ENCODE peak calls at places on chromosomes 4 and X, in ten cellular contexts. C is ecto neural progenitor cell; T is activated T-helper 1 cell treated with anti-CD3 and anti-CD28 coated beads, Interleukin-12 subunit alpha, Interleukin-12 subunit beta, Interleukin-2, Interleukin-4 antibody, amounts not matched to agents 30 ng/mL and 10 ng/mL and 1 ng/mL, durations not matched to agents 14 hours and 24 hours and 36 hours; E is LHCN-M2; N is osteocyte; P is naive thymus-derived CD8-positive, alpha-beta T cell; B is endothelial cell; J is NCI-H2171 treated with DMSO at 0.1 percent for 48 hours; D is GM20000; R is GM04504. K is an unnamed sample.

GRCh38 chr4:188023682-188024081 is 28.1 kb downstream of the ZFP42 start:
- DNase-seq in B (no peak), R (no peak), J (no peak), E (no peak), D (no peak), T (no peak), C (no peak), N (no peak), P (no peak), K (no peak)

GRCh38 chr4:112083587-112084347 is 61.5 kb upstream of the FAM241A start:
- DNase-seq in N (no peak), E (peak; percentile 62), B (no peak), P (no peak), D (no peak), T (no peak), R (no peak), J (no peak), C (no peak), K (no peak)

GRCh38 chrX:69501433-69501832 is 2.7 kb upstream of the NALF2 start:
- DNase-seq in N (no peak), D (no peak), B (peak; percentile 8), T (no peak), C (peak; percentile 68), P (no peak), J (no peak), R (no peak), E (no peak), K (no peak)

GRCh38 chrX:96619588-96619987 is 65.1 kb upstream of the DIAPH2 start:
- DNase-seq in E (peak; percentile 45), N (no peak), C (no peak), D (no peak), J (no peak), T (no peak), R (no peak), B (no peak), P (no peak), K (no peak)

GRCh38 chrX:41121766-41122165 is 36.5 kb downstream of the USP9X start:
- DNase-seq in E (no peak), R (no peak), B (no peak), T (no peak), P (no peak), N (no peak), C (no peak), D (no peak), J (no peak), K (no peak)

GRCh38 chr4:63620271-63620670 is 789.0 kb downstream of the TECRL start:
- DNase-seq in N (no peak), B (no peak), E (no peak), P (no peak), C (no peak), T (no peak), R (no peak), J (peak; percentile 92), D (no peak), K (no peak)

GRCh38 chr4:185730849-185731608 is 81.0 kb downstream of the SORBS2 start:
- DNase-seq in R (no peak), C (no peak), E (peak; percentile 60), P (no peak), T (no peak), D (no peak), N (no peak), B (no peak), J (no peak), K (no peak)

GRCh38 chr4:185608223-185608622 is 72.9 kb upstream of the PDLIM3 start:
- DNase-seq in P (no peak), R (no peak), N (no peak), E (no peak), D (no peak), C (no peak), T (no peak), J (no peak), B (no peak), K (no peak)

GRCh38 chrX:46547857-46548256 is 2.6 kb upstream of the ZNF674 start:
- DNase-seq in E (peak; percentile 75), C (no peak), N (no peak), T (no peak), P (no peak), B (no peak), D (no peak), R (peak; percentile 36), J (no peak), K (no peak)

GRCh38 chr4:11698846-11699590 is 270.3 kb upstream of the HS3ST1 start:
- DNase-seq in J (no peak), B (no peak), R (no peak), E (peak; percentile 91), D (no peak), N (no peak), T (no peak), C (no peak), P (no peak), K (no peak)

K was measured in CD4-positive, alpha-beta T cell.